ENCODE peak calls at places on chromosomes 6 and 20, in five cellular contexts. F, I, Z, O and D are unnamed samples.

GRCh38 chr6:3516094-3516493 is 59.2 kb upstream of the SLC22A23 start:
- DNase-seq in I (no peak), Z (no peak), F (no peak), O (no peak), D (no peak)

GRCh38 chr6:22108199-22108598 is 188.6 kb downstream of the PRL start:
- DNase-seq in O (no peak), Z (no peak), F (no peak), I (no peak), D (no peak)

GRCh38 chr20:13401596-13401995 is 180.5 kb downstream of the ISM1 start:
- DNase-seq in Z (no peak), O (no peak), F (no peak), I (no peak), D (no peak)

GRCh38 chr20:24752612-24753011 is 196.5 kb upstream of the CST7 start:
- DNase-seq in Z (no peak), F (no peak), I (no peak), O (no peak), D (no peak)

GRCh38 chr6:44576132-44576601 is 188.7 kb downstream of the CDC5L start:
- DNase-seq in Z (no peak), I (no peak), O (no peak), F (no peak), D (no peak)

GRCh38 chr6:101069191-101069795 is 188.2 kb upstream of the ASCC3 start:
- DNase-seq in O (no peak), I (no peak), Z (no peak), F (no peak), D (no peak)

GRCh38 chr20:19889011-19889953 is 127.9 kb upstream of the NAA20 start:
- DNase-seq in I (no peak), F (no peak), O (no peak), Z (no peak), D (no peak)

GRCh38 chr20:48075591-48076174 is 290.4 kb upstream of the SULF2 start:
- DNase-seq in Z (no peak), F (no peak), I (no peak), O (no peak), D (no peak)

GRCh38 chr6:17042422-17043147 is 59.3 kb upstream of the STMND1 start:
- DNase-seq in I (no peak), Z (peak; percentile 20), F (no peak), O (peak; percentile 52), D (peak; percentile 57)

GRCh38 chr6:21348462-21349195 is 244.9 kb upstream of the SOX4 start:
- DNase-seq in I (no peak), O (peak; percentile 51), F (no peak), Z (no peak), D (peak; percentile 29)

GRCh38 chr6:100880149-100880900 is 804 bp downstream of the ASCC3 start:
- DNase-seq in O (no peak), F (no peak), Z (peak; percentile 20), I (no peak), D (no peak)

GRCh38 chr6:39294133-39294532 is 20.1 kb downstream of the KCNK17 start:
- DNase-seq in O (no peak), I (no peak), F (no peak), Z (no peak), D (no peak)

GRCh38 chr20:63756648-63756991 is 17.0 kb downstream of the SLC2A4RG start:
- DNase-seq in O (no peak), I (no peak), Z (no peak), F (no peak), D (no peak)

GRCh38 chr20:24629668-24630067 is 160.2 kb downstream of the SYNDIG1 start:
- DNase-seq in F (no peak), I (no peak), Z (no peak), O (no peak), D (no peak)

GRCh38 chr20:29743101-29743931 is 1514.1 kb upstream of the DEFB115 start:
- DNase-seq in I (no peak), Z (no peak), O (no peak), F (no peak), D (no peak)

GRCh38 chr6:159180001-159180400 is 10.8 kb downstream of the FNDC1 start:
- DNase-seq in Z (no peak), O (no peak), F (no peak), I (no peak), D (no peak)

GRCh38 chr6:35218021-35218420 is 4.3 kb downstream of the SCUBE3 start:
- DNase-seq in F (no peak), Z (no peak), I (no peak), O (no peak), D (no peak)

GRCh38 chr6:111750753-111751684 is 122.2 kb downstream of the FYN start:
- DNase-seq in Z (no peak), O (peak; percentile 35), I (no peak), F (no peak), D (peak; percentile 40)

GRCh38 chr6:43221046-43221773 is 8.1 kb downstream of the DNPH1 start:
- DNase-seq in F (no peak), O (no peak), Z (no peak), I (no peak), D (no peak)

GRCh38 chr6:118400582-118400981 is 147.5 kb upstream of the PLN start:
- DNase-seq in Z (peak; percentile 8), I (no peak), O (no peak), F (peak; percentile 11), D (no peak)

GRCh38 chr20:6711950-6712634 is 55.4 kb upstream of the BMP2 start:
- DNase-seq in F (no peak), O (no peak), I (no peak), Z (no peak), D (no peak)

GRCh38 chr6:148854086-148854485 is 107.3 kb downstream of the UST start:
- DNase-seq in I (no peak), Z (no peak), F (no peak), O (no peak), D (no peak)

GRCh38 chr20:46400828-46401477 is 5.5 kb downstream of the ELMO2 start:
- DNase-seq in I (no peak), F (no peak), Z (no peak), O (no peak), D (no peak)

GRCh38 chr6:45115696-45116095 is 212.4 kb upstream of the RUNX2 start:
- DNase-seq in F (no peak), Z (no peak), O (no peak), I (no peak), D (no peak)

GRCh38 chr20:9903048-9903651 is 64.3 kb upstream of the PAK5 start:
- DNase-seq in Z (peak; percentile 40), O (peak; percentile 60), F (peak; percentile 0), I (no peak), D (peak; percentile 55)

DNA sequence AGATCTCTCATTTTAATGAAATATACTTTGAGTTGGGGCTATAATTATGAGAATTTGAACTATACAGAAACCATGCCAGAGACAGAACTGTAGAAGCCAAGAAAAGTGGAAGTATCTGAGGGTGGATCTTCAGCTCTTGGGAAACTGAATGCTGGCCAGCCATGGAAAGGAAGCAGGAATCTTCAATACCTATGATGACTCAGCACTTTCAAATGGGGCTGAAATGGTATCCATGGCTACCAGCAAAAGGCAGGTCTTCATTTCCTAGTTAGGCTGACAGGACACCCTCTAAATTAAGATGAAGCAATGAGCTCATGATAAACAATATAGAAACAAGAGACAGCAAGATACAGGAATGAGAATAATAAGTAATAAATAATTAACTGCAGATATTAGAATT is 171.3 kb downstream of the COL21A1 start:
- DNase-seq in O (no peak), F (no peak), Z (no peak), I (no peak), D (no peak)
- TF ChIP-seq ATF2 in O (no peak), F (no peak), Z (no peak), I (no peak), D (no peak)

GRCh38 chr20:1958426-1958825 is 35.4 kb downstream of the PDYN start:
- DNase-seq in Z (no peak), O (no peak), F (no peak), I (no peak), D (no peak)

GRCh38 chr20:1955289-1955688 is 38.6 kb downstream of the PDYN start:
- DNase-seq in F (no peak), Z (no peak), O (no peak), I (no peak), D (no peak)

GRCh38 chr20:1961374-1961773 is 32.5 kb downstream of the PDYN start:
- DNase-seq in F (no peak), I (no peak), Z (no peak), O (no peak), D (no peak)

GRCh38 chr20:1964061-1964460 is 29.8 kb downstream of the PDYN start:
- DNase-seq in I (no peak), O (no peak), Z (no peak), F (no peak), D (no peak)

DNA sequence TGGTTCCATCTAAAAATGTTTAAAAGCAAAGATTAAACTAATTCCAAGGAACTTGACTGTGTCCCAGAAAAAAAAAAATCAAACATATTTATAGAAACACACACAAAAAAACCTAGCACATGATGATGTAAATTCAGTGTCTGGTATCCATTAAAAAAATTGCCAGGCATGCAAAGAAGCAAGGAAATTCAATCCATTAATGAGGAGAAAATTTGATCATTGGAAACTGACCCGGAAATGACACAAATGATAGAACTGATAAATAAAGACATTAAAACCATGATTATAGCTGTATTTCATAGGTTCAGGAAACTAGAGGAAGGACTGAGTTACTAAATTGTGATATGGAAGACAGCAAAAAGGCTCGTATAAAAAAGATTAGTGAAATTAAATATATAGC is 34.7 kb downstream of the PDYN start:
- DNase-seq in F (no peak), Z (no peak), I (no peak), O (no peak), D (no peak)
- TF ChIP-seq ATF2 in F (no peak), Z (no peak), I (no peak), O (no peak), D (no peak)

GRCh38 chr6:74734901-74735300 is 471.0 kb downstream of the COL12A1 start:
- DNase-seq in I (no peak), F (no peak), O (no peak), Z (no peak), D (no peak)

GRCh38 chr6:74733830-74734591 is 471.8 kb downstream of the COL12A1 start:
- DNase-seq in I (no peak), Z (no peak), O (no peak), F (no peak), D (no peak)

GRCh38 chr6:74735304-74735703 is 470.5 kb downstream of the COL12A1 start:
- DNase-seq in F (no peak), Z (no peak), I (no peak), O (no peak), D (no peak)

GRCh38 chr6:74731921-74732320 is 473.9 kb downstream of the COL12A1 start:
- DNase-seq in O (no peak), F (no peak), Z (no peak), I (no peak), D (no peak)

GRCh38 chr6:74731204-74731603 is 474.6 kb downstream of the COL12A1 start:
- DNase-seq in I (no peak), O (no peak), Z (no peak), F (no peak), D (no peak)
- TF ChIP-seq ATF2 in I (no peak), O (no peak), Z (no peak), F (no peak), D (no peak)

DNA sequence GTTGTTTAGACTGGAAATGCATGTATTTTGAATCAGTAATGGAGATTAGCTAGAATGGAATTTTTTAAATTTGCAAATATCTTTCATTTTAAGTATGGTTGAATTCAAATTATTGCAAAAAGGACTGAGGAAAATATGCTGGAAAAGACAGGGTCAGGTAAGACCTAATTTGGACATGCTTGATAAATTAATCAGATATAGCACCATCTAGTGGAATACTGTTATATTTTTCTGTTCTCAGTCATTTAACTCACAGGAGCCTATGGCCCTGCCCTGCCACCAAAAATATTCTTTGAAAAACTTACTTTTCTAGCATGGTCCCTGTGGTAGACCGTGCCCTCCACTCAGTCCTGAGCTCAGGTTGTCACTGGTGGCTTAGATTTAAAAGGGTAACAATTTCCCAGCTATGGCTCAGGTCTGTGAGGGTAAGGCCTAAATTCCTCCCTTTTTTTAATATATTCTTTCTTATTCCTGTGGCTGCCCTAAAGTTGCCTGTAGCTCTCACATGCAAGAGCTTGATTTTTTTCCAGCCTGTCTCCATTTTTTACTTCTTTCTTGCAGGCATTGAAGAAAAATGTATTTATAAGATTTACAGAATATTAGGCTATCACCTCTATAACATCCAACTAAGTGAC is 25.3 kb upstream of the KIAA1586 start:
- DNase-seq in I (no peak), O (no peak), Z (peak; percentile 46), F (peak; percentile 49), D (no peak)
- TF ChIP-seq ATF2 in I (no peak), O (no peak), Z (no peak), F (no peak), D (no peak)